ENCODE peak calls at places on chromosomes 7 and 10, in nine cellular contexts. E, O, U, N, P, M, L, J and Z are unnamed samples.

GRCh38 chr7:35648367-35648766 is 46.6 kb downstream of the HERPUD2 start:
- DNase-seq in E (no peak), O (no peak), U (no peak), N (no peak), P (no peak), M (no peak), L (no peak), J (no peak), Z (no peak)

GRCh38 chr10:118310822-118311221 is 31.3 kb downstream of the FAM204A start:
- DNase-seq in E (no peak), O (no peak), U (no peak), N (no peak), P (no peak), M (no peak), L (no peak), J (no peak), Z (no peak)

GRCh38 chr10:59872892-59873463 is 33.4 kb downstream of the CCDC6 start:
- DNase-seq in E (peak), O (peak), U (no peak), N (peak), P (no peak), M (no peak), L (no peak), J (no peak), Z (no peak)

GRCh38 chr10:30017576-30017975 is 41.8 kb downstream of the JCAD start:
- DNase-seq in E (no peak), O (no peak), U (no peak), N (no peak), P (no peak), M (no peak), L (no peak), J (no peak), Z (no peak)

GRCh38 chr7:128703605-128704004 is 31.5 kb downstream of the GARIN1A start:
- DNase-seq in E (no peak), O (no peak), U (no peak), N (peak), P (no peak), M (no peak), L (no peak), J (no peak), Z (no peak)

GRCh38 chr7:117871778-117872538 is 1.3 kb downstream of the CTTNBP2 start:
- DNase-seq in E (peak), O (no peak), U (no peak), N (peak), P (no peak), M (no peak), L (peak), J (no peak), Z (no peak)

GRCh38 chr7:45893996-45894664 is 5.8 kb downstream of the IGFBP1 start:
- DNase-seq in E (no peak), O (no peak), U (no peak), N (no peak), P (no peak), M (no peak), L (no peak), J (no peak), Z (no peak)

GRCh38 chr10:72736176-72736795 is 44.3 kb downstream of the MCU start:
- DNase-seq in E (no peak), O (no peak), U (no peak), N (no peak), P (no peak), M (no peak), L (peak), J (no peak), Z (no peak)

GRCh38 chr7:107501593-107501992 is 31.7 kb downstream of the GPR22 start:
- DNase-seq in E (no peak), O (no peak), U (no peak), N (no peak), P (peak), M (no peak), L (no peak), J (no peak), Z (no peak)

GRCh38 chr10:52639652-52640051 is 132.9 kb downstream of the MBL2 start:
- DNase-seq in E (no peak), O (no peak), U (no peak), N (peak), P (no peak), M (no peak), L (peak), J (no peak), Z (no peak)

GRCh38 chr10:36888925-36889573 is 236.3 kb upstream of the ANKRD30A start:
- DNase-seq in E (no peak), O (no peak), U (peak), N (peak), P (peak), M (no peak), L (peak), J (peak), Z (peak)

GRCh38 chr7:47942132-47942531 is 6.1 kb downstream of the PKD1L1 start:
- DNase-seq in E (no peak), O (no peak), U (no peak), N (no peak), P (no peak), M (no peak), L (no peak), J (no peak), Z (no peak)

GRCh38 chr10:132850896-132851295 is 64.9 kb upstream of the NKX6-2 start:
- DNase-seq in E (no peak), O (no peak), U (no peak), N (no peak), P (no peak), M (no peak), L (no peak), J (no peak), Z (no peak)